ENCODE peak calls at places on chromosomes 3 and 15, in eight cellular contexts. One of them, this sample, is unnamed.
A peak's percentile ranks its signal among the peaks of the same experiment; 100 is the strongest.

GRCh38 chr3:169668957-169669681 is 5.6 kb upstream of the MECOM start:
- DNase-seq in iris pigment epithelial cell: peak; percentile 59
- DNase-seq in spleen: peak; percentile 88
- DNase-seq in erythroblast: peak; percentile 68
- DNase-seq in HT1080: peak; percentile 80
- DNase-seq in substantia nigra: peak; percentile 19
- DNase-seq in mucosa of gallbladder: peak; percentile 56
- DNase-seq in NB4: peak; percentile 55
- DNase-seq in this sample: peak; percentile 53

GRCh38 chr3:194824676-194825075 is 139.0 kb downstream of the FAM43A start:
- DNase-seq in iris pigment epithelial cell: no peak
- DNase-seq in spleen: peak; percentile 57
- DNase-seq in erythroblast: no peak
- DNase-seq in HT1080: no peak
- DNase-seq in substantia nigra: no peak
- DNase-seq in mucosa of gallbladder: no peak
- DNase-seq in NB4: no peak
- DNase-seq in this sample: no peak

GRCh38 chr3:130470132-130470531 is 46.8 kb upstream of the COL6A6 start:
- DNase-seq in iris pigment epithelial cell: no peak
- DNase-seq in spleen: no peak
- DNase-seq in erythroblast: no peak
- DNase-seq in HT1080: no peak
- DNase-seq in substantia nigra: no peak
- DNase-seq in mucosa of gallbladder: no peak
- DNase-seq in NB4: no peak
- DNase-seq in this sample: no peak

GRCh38 chr3:189142527-189142926 is 29.2 kb upstream of the TPRG1 start:
- DNase-seq in iris pigment epithelial cell: no peak
- DNase-seq in spleen: no peak
- DNase-seq in erythroblast: no peak
- DNase-seq in HT1080: no peak
- DNase-seq in substantia nigra: no peak
- DNase-seq in mucosa of gallbladder: no peak
- DNase-seq in NB4: no peak
- DNase-seq in this sample: no peak

GRCh38 chr3:52851348-52851747 is 16.5 kb upstream of the MUSTN1 start:
- DNase-seq in iris pigment epithelial cell: peak; percentile 42
- DNase-seq in spleen: peak; percentile 30
- DNase-seq in erythroblast: peak; percentile 66
- DNase-seq in HT1080: peak; percentile 65
- DNase-seq in substantia nigra: no peak
- DNase-seq in mucosa of gallbladder: no peak
- DNase-seq in NB4: peak; percentile 67
- DNase-seq in this sample: peak; percentile 59

GRCh38 chr3:13537926-13538325 is 11.0 kb upstream of the FBLN2 start:
- DNase-seq in iris pigment epithelial cell: peak; percentile 89
- DNase-seq in spleen: no peak
- DNase-seq in erythroblast: no peak
- DNase-seq in HT1080: peak; percentile 91
- DNase-seq in substantia nigra: no peak
- DNase-seq in mucosa of gallbladder: no peak
- DNase-seq in NB4: no peak
- DNase-seq in this sample: no peak

GRCh38 chr3:112604536-112604935 is 36.4 kb downstream of the CCDC80 start:
- DNase-seq in iris pigment epithelial cell: peak; percentile 96
- DNase-seq in spleen: no peak
- DNase-seq in erythroblast: no peak
- DNase-seq in HT1080: peak; percentile 85
- DNase-seq in substantia nigra: no peak
- DNase-seq in mucosa of gallbladder: no peak
- DNase-seq in NB4: peak; percentile 25
- DNase-seq in this sample: peak; percentile 31

GRCh38 chr15:51075364-51075763 is 19.3 kb downstream of the TNFAIP8L3 start:
- DNase-seq in iris pigment epithelial cell: no peak
- DNase-seq in spleen: no peak
- DNase-seq in erythroblast: no peak
- DNase-seq in HT1080: no peak
- DNase-seq in substantia nigra: peak; percentile 16
- DNase-seq in mucosa of gallbladder: no peak
- DNase-seq in NB4: no peak
- DNase-seq in this sample: no peak

GRCh38 chr15:82046668-82047492 is 1.1 kb upstream of the MEX3B start:
- DNase-seq in iris pigment epithelial cell: peak; percentile 87
- DNase-seq in spleen: peak; percentile 94
- DNase-seq in erythroblast: peak; percentile 92
- DNase-seq in HT1080: peak; percentile 86
- DNase-seq in substantia nigra: peak; percentile 72
- DNase-seq in mucosa of gallbladder: peak; percentile 91
- DNase-seq in NB4: peak; percentile 92
- DNase-seq in this sample: peak; percentile 87

GRCh38 chr3:79587150-79587549 is 180.6 kb downstream of the ROBO1 start:
- DNase-seq in iris pigment epithelial cell: no peak
- DNase-seq in spleen: no peak
- DNase-seq in erythroblast: no peak
- DNase-seq in HT1080: no peak
- DNase-seq in substantia nigra: no peak
- DNase-seq in mucosa of gallbladder: no peak
- DNase-seq in NB4: no peak
- DNase-seq in this sample: no peak

GRCh38 chr3:138114988-138115971 is at the start of gene DZIP1L:
- DNase-seq in iris pigment epithelial cell: peak; percentile 66
- DNase-seq in spleen: peak; percentile 92
- DNase-seq in erythroblast: peak; percentile 46
- DNase-seq in HT1080: peak; percentile 83
- DNase-seq in substantia nigra: peak; percentile 20
- DNase-seq in mucosa of gallbladder: peak; percentile 30
- DNase-seq in NB4: peak; percentile 73
- DNase-seq in this sample: peak; percentile 68

GRCh38 chr3:13023251-13024055 is 49.8 kb downstream of the IQSEC1 start:
- DNase-seq in iris pigment epithelial cell: no peak
- DNase-seq in spleen: peak; percentile 70
- DNase-seq in erythroblast: no peak
- DNase-seq in HT1080: no peak
- DNase-seq in substantia nigra: no peak
- DNase-seq in mucosa of gallbladder: no peak
- DNase-seq in NB4: no peak
- DNase-seq in this sample: no peak

GRCh38 chr3:73848173-73848751 is 223.5 kb upstream of the PDZRN3 start:
- DNase-seq in iris pigment epithelial cell: peak; percentile 30
- DNase-seq in spleen: no peak
- DNase-seq in erythroblast: no peak
- DNase-seq in HT1080: no peak
- DNase-seq in substantia nigra: no peak
- DNase-seq in mucosa of gallbladder: no peak
- DNase-seq in NB4: peak; percentile 24
- DNase-seq in this sample: peak; percentile 34

GRCh38 chr3:27666708-27667107 is 55.4 kb downstream of the EOMES start:
- DNase-seq in iris pigment epithelial cell: peak; percentile 85
- DNase-seq in spleen: peak; percentile 85
- DNase-seq in erythroblast: peak; percentile 1
- DNase-seq in HT1080: peak; percentile 50
- DNase-seq in substantia nigra: peak; percentile 57
- DNase-seq in mucosa of gallbladder: peak; percentile 60
- DNase-seq in NB4: peak; percentile 84
- DNase-seq in this sample: peak; percentile 98

GRCh38 chr15:49223536-49224274 is 53.7 kb downstream of the GALK2 start:
- DNase-seq in iris pigment epithelial cell: peak; percentile 25
- DNase-seq in spleen: no peak
- DNase-seq in erythroblast: no peak
- DNase-seq in HT1080: no peak
- DNase-seq in substantia nigra: no peak
- DNase-seq in mucosa of gallbladder: no peak
- DNase-seq in NB4: no peak
- DNase-seq in this sample: no peak

GRCh38 chr15:67433495-67434099 is 87.3 kb upstream of the C15orf61 start:
- DNase-seq in iris pigment epithelial cell: peak; percentile 60
- DNase-seq in spleen: no peak
- DNase-seq in erythroblast: peak; percentile 18
- DNase-seq in HT1080: peak; percentile 57
- DNase-seq in substantia nigra: no peak
- DNase-seq in mucosa of gallbladder: peak; percentile 39
- DNase-seq in NB4: peak; percentile 60
- DNase-seq in this sample: peak; percentile 42

GRCh38 chr3:122523317-122523716 is 8.6 kb upstream of the KPNA1 start:
- DNase-seq in iris pigment epithelial cell: no peak
- DNase-seq in spleen: no peak
- DNase-seq in erythroblast: no peak
- DNase-seq in HT1080: no peak
- DNase-seq in substantia nigra: no peak
- DNase-seq in mucosa of gallbladder: no peak
- DNase-seq in NB4: no peak
- DNase-seq in this sample: no peak

GRCh38 chr15:90232941-90233700 is 620 bp downstream of the CIB1 start:
- DNase-seq in iris pigment epithelial cell: peak; percentile 46
- DNase-seq in spleen: peak; percentile 93
- DNase-seq in erythroblast: peak; percentile 77
- DNase-seq in HT1080: peak; percentile 63
- DNase-seq in substantia nigra: peak; percentile 57
- DNase-seq in mucosa of gallbladder: peak; percentile 48
- DNase-seq in NB4: peak; percentile 86
- DNase-seq in this sample: peak; percentile 60

GRCh38 chr15:63735449-63735848 is 98.3 kb downstream of the HERC1 start:
- DNase-seq in iris pigment epithelial cell: no peak
- DNase-seq in spleen: no peak
- DNase-seq in erythroblast: peak; percentile 33
- DNase-seq in HT1080: no peak
- DNase-seq in substantia nigra: no peak
- DNase-seq in mucosa of gallbladder: no peak
- DNase-seq in NB4: no peak
- DNase-seq in this sample: no peak